ENCODE peak calls at places on chromosomes 7 and 10, in ten cellular contexts. N is Panc1; C is heart left ventricle; B is astrocyte of the spinal cord; G is transverse colon; A is CD8-positive, alpha-beta T cell; E is GM13976; S is PC-9; P is WTC11; J is A549. O is an unnamed sample.

GRCh38 chr10:12909182-12909835 is 92.2 kb downstream of the CCDC3 start:
- DNase-seq in S (no peak), E (no peak), G (no peak), P (no peak), N (no peak), A (no peak), J (no peak), C (no peak), B (no peak), O (no peak)

GRCh38 chr7:113142385-113143119 is 24.2 kb upstream of the SMIM30 start:
- DNase-seq in B (no peak), A (no peak), G (no peak), N (no peak), P (no peak), J (no peak), S (no peak), C (no peak), E (no peak), O (no peak)

GRCh38 chr10:6070647-6071046 is 8.5 kb upstream of the IL2RA start:
- DNase-seq in E (no peak), N (no peak), P (no peak), G (no peak), C (no peak), J (no peak), A (no peak), S (no peak), B (no peak), O (no peak)

GRCh38 chr10:31621733-31622132 is 302.7 kb downstream of the ZEB1 start:
- DNase-seq in P (no peak), A (no peak), J (no peak), C (no peak), B (no peak), G (no peak), E (no peak), S (no peak), N (no peak), O (no peak)

GRCh38 chr10:456486-456885 is 233.0 kb downstream of the DIP2C start:
- DNase-seq in N (no peak), S (no peak), P (no peak), A (no peak), G (no peak), E (no peak), B (no peak), C (no peak), J (no peak), O (no peak)

GRCh38 chr10:77350711-77351119 is 286.9 kb downstream of the KCNMA1 start:
- DNase-seq in E (no peak), C (no peak), A (no peak), J (peak), N (peak), P (no peak), G (no peak), S (peak), B (peak), O (no peak)

GRCh38 chr7:101537205-101537604 is 91.9 kb downstream of the MYL10 start:
- DNase-seq in B (no peak), E (no peak), A (no peak), G (no peak), P (no peak), N (no peak), C (no peak), S (peak), J (no peak), O (no peak)

GRCh38 chr10:100008708-100009282 is 952 bp downstream of the DNMBP start:
- DNase-seq in A (no peak), G (no peak), J (no peak), E (no peak), N (no peak), P (no peak), S (no peak), B (peak), C (no peak), O (no peak)

GRCh38 chr7:121882731-121883130 is 9.8 kb downstream of the PTPRZ1 start:
- DNase-seq in B (no peak), C (no peak), J (no peak), N (no peak), A (no peak), P (no peak), S (no peak), G (no peak), E (no peak), O (no peak)

GRCh38 chr10:133257489-133258065 is 19.1 kb downstream of the ADAM8 start:
- DNase-seq in S (peak), B (peak), A (no peak), C (peak), N (no peak), P (peak), E (no peak), J (peak), G (peak), O (peak)

GRCh38 chr7:27151341-27151944 is 940 bp downstream of the HOXA3 start:
- DNase-seq in B (no peak), C (no peak), P (no peak), J (no peak), A (no peak), G (no peak), N (no peak), S (no peak), E (no peak), O (peak)

GRCh38 chr10:12508165-12508564 is 158.8 kb downstream of the CAMK1D start:
- DNase-seq in P (no peak), J (no peak), C (no peak), E (no peak), G (no peak), B (no peak), S (no peak), A (no peak), N (no peak), O (no peak)

GRCh38 chr10:120732067-120732466 is 119.1 kb upstream of the WDR11 start:
- DNase-seq in J (no peak), G (no peak), C (no peak), A (no peak), S (no peak), B (peak), E (no peak), P (no peak), N (no peak), O (no peak)

GRCh38 chr10:106185991-106186390 is 978.5 kb downstream of the SORCS1 start:
- DNase-seq in B (no peak), N (no peak), A (no peak), P (no peak), S (no peak), C (no peak), E (no peak), J (no peak), G (no peak), O (no peak)

GRCh38 chr7:107103369-107103768 is 58.9 kb downstream of the PRKAR2B start:
- DNase-seq in E (no peak), B (peak), C (no peak), A (no peak), S (peak), P (no peak), N (no peak), J (no peak), G (no peak), O (no peak)

GRCh38 chr7:44382459-44383300 is 57.3 kb upstream of the CAMK2B start:
- DNase-seq in B (no peak), J (no peak), P (no peak), S (no peak), N (no peak), E (peak), G (no peak), C (no peak), A (no peak), O (no peak)

GRCh38 chr10:42781893-42782445 is 626 bp upstream of the BMS1 start:
- DNase-seq in S (no peak), E (no peak), C (no peak), J (no peak), B (no peak), G (peak), P (no peak), A (no peak), N (no peak), O (no peak)

GRCh38 chr7:131861620-131862346 is 305.4 kb upstream of the PODXL start:
- DNase-seq in C (no peak), E (no peak), S (no peak), J (no peak), N (no peak), P (no peak), G (no peak), A (no peak), B (peak), O (no peak)

GRCh38 chr10:16195178-16195769 is 241.5 kb upstream of the PTER start:
- DNase-seq in A (no peak), E (peak), J (no peak), P (no peak), N (no peak), C (no peak), G (no peak), S (no peak), B (no peak), O (no peak)

GRCh38 chr10:132861116-132861691 is 75.3 kb upstream of the NKX6-2 start:
- DNase-seq in S (no peak), E (no peak), A (no peak), C (peak), N (no peak), J (no peak), G (no peak), B (no peak), P (peak), O (no peak)

GRCh38 chr10:90964781-90965462 is 44.0 kb upstream of the ANKRD1 start:
- DNase-seq in E (no peak), B (no peak), P (no peak), A (no peak), G (no peak), C (peak), S (no peak), N (no peak), J (no peak), O (no peak)

GRCh38 chr10:84075226-84076046 is 63.9 kb upstream of the GHITM start:
- DNase-seq in B (no peak), P (no peak), A (no peak), G (no peak), J (no peak), C (no peak), S (no peak), E (no peak), N (no peak), O (no peak)

GRCh38 chr10:58175990-58176910 is 91.4 kb downstream of the IPMK start:
- DNase-seq in A (no peak), C (no peak), B (peak), P (no peak), G (no peak), N (no peak), J (no peak), E (no peak), S (no peak), O (peak)

GRCh38 chr7:128099204-128099671 is 68.0 kb upstream of the LRRC4 start:
- DNase-seq in P (no peak), G (no peak), A (no peak), N (peak), C (no peak), B (peak), S (no peak), E (no peak), J (no peak), O (no peak)

GRCh38 chr10:24435374-24435773 is 226.4 kb downstream of the KIAA1217 start:
- DNase-seq in P (no peak), E (no peak), A (no peak), J (no peak), G (no peak), B (peak), N (no peak), S (no peak), C (no peak), O (no peak)

GRCh38 chr10:4067552-4068254 is 282.7 kb upstream of the KLF6 start:
- DNase-seq in C (no peak), G (peak), P (no peak), E (peak), N (no peak), S (no peak), B (no peak), A (no peak), J (no peak), O (no peak)

GRCh38 chr10:101467286-101467770 is 113.4 kb downstream of the BTRC start:
- DNase-seq in C (peak), B (peak), A (no peak), G (no peak), N (peak), J (peak), E (peak), S (peak), P (no peak), O (peak)

GRCh38 chr10:59627366-59628018 is 82.2 kb downstream of the SLC16A9 start:
- DNase-seq in E (no peak), N (no peak), P (no peak), A (no peak), J (no peak), C (no peak), G (no peak), B (no peak), S (no peak), O (no peak)

GRCh38 chr10:132022241-132022640 is 40.5 kb upstream of the BNIP3 start:
- DNase-seq in E (peak), N (no peak), S (no peak), G (no peak), C (no peak), A (no peak), B (no peak), J (no peak), P (no peak), O (no peak)

GRCh38 chr10:100637785-100638184 is 102.0 kb downstream of the HIF1AN start:
- DNase-seq in E (peak), G (no peak), P (peak), B (no peak), N (no peak), C (no peak), S (peak), A (no peak), J (peak), O (peak)

DNA sequence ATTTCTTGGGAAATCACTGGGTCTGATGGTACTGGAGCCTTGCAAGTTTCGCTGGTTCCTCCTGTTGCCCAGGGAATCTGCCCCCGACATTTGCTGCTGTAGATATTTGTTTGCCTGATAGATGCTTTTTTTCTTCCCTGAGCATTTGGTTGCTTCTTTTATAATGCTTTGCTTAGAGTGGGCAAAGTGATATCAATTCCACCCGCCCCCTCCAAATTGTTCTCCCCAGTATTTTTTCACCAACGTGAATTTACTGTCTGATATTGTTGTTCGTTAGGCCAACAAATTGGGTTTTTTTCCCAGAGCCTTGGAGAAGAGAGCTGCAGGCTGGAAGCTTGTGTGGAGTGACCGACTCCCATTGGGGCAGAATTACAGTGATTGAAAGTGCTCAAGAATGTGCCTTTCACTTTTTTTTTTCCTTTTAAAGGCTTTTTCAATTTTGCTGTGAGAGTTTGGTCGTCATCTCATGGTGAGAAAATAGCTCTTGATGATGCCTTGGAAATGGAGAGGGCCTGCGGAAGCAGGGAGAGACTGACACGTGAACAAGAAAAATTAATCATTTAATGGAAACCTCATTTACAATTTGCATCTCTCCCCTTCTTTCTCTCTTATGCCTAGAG is 2.5 kb downstream of the GRK5 start:
- DNase-seq in C (no peak), G (no peak), B (peak), S (no peak), N (no peak), E (no peak), J (no peak), A (no peak), P (no peak), O (no peak)
- TF ChIP-seq CTCF in C (no peak), G (no peak), B (no peak), S (peak), N (peak), E (no peak), J (no peak), A (peak), P (no peak), O (no peak)

GRCh38 chr7:93231799-93232672 is at the start of gene VPS50:
- DNase-seq in G (peak), J (peak), P (peak), N (peak), A (peak), C (peak), E (peak), S (peak), B (peak), O (peak)
- TF ChIP-seq CTCF in G (no peak), J (no peak), P (no peak), N (no peak), A (no peak), C (no peak), E (peak), S (peak), B (peak), O (no peak)

GRCh38 chr10:93181929-93182327 is 108.2 kb downstream of the CYP26A1 start:
- DNase-seq in C (no peak), G (no peak), P (no peak), J (no peak), B (no peak), S (no peak), N (no peak), E (no peak), A (no peak), O (no peak)
- TF ChIP-seq CTCF in C (no peak), G (no peak), P (no peak), J (no peak), B (no peak), S (no peak), N (no peak), E (no peak), A (no peak), O (no peak)

GRCh38 chr7:876077-876971 is at the start of gene GET4:
- DNase-seq in N (peak), B (peak), E (peak), S (peak), A (peak), G (peak), P (peak), C (peak), J (peak), O (peak)
- TF ChIP-seq CTCF in N (no peak), B (peak), E (peak), S (no peak), A (no peak), G (peak), P (no peak), C (no peak), J (peak), O (no peak)

DNA sequence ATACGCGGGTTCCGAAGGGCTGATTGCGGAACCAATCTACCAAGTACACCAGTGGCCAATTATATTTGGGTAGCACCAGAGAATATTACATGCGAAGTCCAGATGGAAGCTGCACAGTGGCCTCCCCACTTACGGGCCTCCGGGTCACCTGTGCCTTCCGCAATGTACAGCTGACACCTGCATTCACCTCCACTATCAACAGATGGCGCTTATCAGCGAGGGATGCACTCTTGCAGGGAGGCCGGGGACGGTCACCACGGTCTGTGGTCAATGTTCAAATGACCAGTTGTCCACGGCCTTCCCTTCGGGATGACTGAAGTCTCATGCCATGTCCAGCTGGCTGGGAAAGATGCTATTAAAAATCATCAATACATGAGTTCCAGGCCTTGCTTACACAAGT is 47.6 kb downstream of the SLIT1 start:
- DNase-seq in G (no peak), S (peak), B (no peak), P (peak), E (no peak), N (no peak), J (peak), A (no peak), C (no peak), O (no peak)
- TF ChIP-seq CTCF in G (peak), S (peak), B (no peak), P (no peak), E (no peak), N (peak), J (peak), A (no peak), C (no peak), O (peak)

DNA sequence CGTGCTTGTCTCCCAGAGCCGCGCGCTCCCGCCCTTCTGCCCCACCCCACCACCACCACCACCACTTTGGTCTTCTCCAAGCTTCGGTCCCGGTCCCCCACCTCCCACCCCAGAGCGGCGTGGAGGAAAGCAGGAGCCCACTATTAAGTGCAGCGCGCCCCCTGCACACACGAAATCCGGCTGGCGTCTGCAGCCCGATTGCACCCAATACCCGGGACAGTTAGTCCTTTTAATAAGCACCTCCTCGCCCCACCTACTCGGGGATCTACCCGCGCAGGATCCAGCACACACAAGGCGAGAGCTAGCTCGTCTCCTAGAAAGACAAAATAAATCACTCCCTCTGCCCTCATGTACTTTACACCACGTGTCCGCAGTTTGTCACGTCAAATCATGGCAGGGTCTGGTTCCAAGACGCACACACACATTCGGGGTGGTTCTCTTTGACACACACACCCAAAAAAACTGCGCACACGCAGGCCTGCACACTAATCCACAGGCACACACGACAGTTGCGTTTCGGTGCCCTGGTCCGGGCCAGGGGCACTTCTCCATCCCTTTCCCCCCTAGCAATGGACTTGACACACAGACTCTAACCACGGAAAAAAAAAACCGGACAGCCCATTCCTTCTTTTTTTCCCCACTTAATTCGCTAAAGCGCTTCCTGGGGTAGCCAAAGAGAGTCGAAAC is 1.6 kb downstream of the SFMBT2 start:
- DNase-seq in G (peak), A (no peak), S (no peak), E (peak), P (no peak), C (peak), B (no peak), J (peak), N (no peak), O (peak)
- TF ChIP-seq CTCF in G (no peak), A (no peak), S (no peak), E (no peak), P (no peak), C (no peak), B (no peak), J (no peak), N (no peak), O (no peak)

GRCh38 chr7:75039166-75039565 is 34.4 kb downstream of the RCC1L start:
- DNase-seq in E (no peak), S (no peak), A (no peak), C (no peak), B (peak), J (no peak), P (no peak), N (no peak), G (no peak), O (no peak)
- TF ChIP-seq CTCF in E (no peak), S (no peak), A (no peak), C (no peak), B (no peak), J (no peak), P (no peak), N (no peak), G (no peak), O (no peak)

GRCh38 chr10:62076872-62077271 is 175.4 kb downstream of the ARID5B start:
- DNase-seq in P (no peak), J (peak), G (no peak), B (peak), A (no peak), S (peak), N (peak), C (no peak), E (no peak), O (no peak)
- TF ChIP-seq CTCF in P (no peak), J (peak), G (no peak), B (no peak), A (no peak), S (no peak), N (peak), C (no peak), E (no peak), O (no peak)

GRCh38 chr7:136179154-136179553 is 202.0 kb upstream of the MTPN start:
- DNase-seq in S (no peak), P (no peak), B (no peak), J (no peak), C (no peak), E (no peak), N (no peak), G (no peak), A (no peak), O (no peak)

GRCh38 chr7:136184719-136185118 is 207.6 kb upstream of the MTPN start:
- DNase-seq in G (no peak), S (no peak), E (no peak), P (no peak), N (no peak), B (no peak), A (no peak), J (no peak), C (no peak), O (no peak)

GRCh38 chr7:136180984-136181383 is 203.8 kb upstream of the MTPN start:
- DNase-seq in S (no peak), A (no peak), E (no peak), P (no peak), C (no peak), N (no peak), G (no peak), J (no peak), B (no peak), O (no peak)

GRCh38 chr7:136179829-136180721 is 202.9 kb upstream of the MTPN start:
- DNase-seq in G (no peak), S (no peak), P (no peak), N (no peak), A (no peak), J (no peak), B (no peak), E (no peak), C (no peak), O (no peak)

GRCh38 chr7:136183981-136184380 is 206.8 kb upstream of the MTPN start:
- DNase-seq in A (no peak), P (no peak), J (no peak), G (no peak), E (no peak), B (peak), N (no peak), S (no peak), C (no peak), O (no peak)
- TF ChIP-seq CTCF in A (no peak), P (no peak), J (no peak), G (no peak), E (no peak), B (peak), N (no peak), S (no peak), C (no peak), O (peak)

O was measured in nephron progenitor cell.